ENCODE peak calls at places on chromosomes 5 and 9, in five cellular contexts. B is OCI-LY7, V is A549, Z is B cell, M is uterus. H is an unnamed sample.

GRCh38 chr5:113330533-113331200 is 104.1 kb downstream of the TSSK1B start:
- DNase-seq in Z (peak; percentile 29), M (no peak), V (peak; percentile 14), B (peak; percentile 61), H (peak; percentile 37)

GRCh38 chr5:5421149-5421960 is 1.1 kb upstream of the ICE1 start:
- DNase-seq in M (no peak), B (peak; percentile 53), V (no peak), Z (no peak), H (no peak)

GRCh38 chr9:119533509-119533908 is 164.3 kb upstream of the BRINP1 start:
- DNase-seq in B (no peak), M (no peak), V (no peak), Z (no peak), H (no peak)

GRCh38 chr5:92364986-92365550 is 982.0 kb upstream of the ARRDC3 start:
- DNase-seq in V (no peak), Z (no peak), M (no peak), B (no peak), H (no peak)

GRCh38 chr5:124230456-124230855 is 516.0 kb downstream of the ZNF608 start:
- DNase-seq in M (no peak), Z (no peak), B (no peak), V (no peak), H (no peak)

GRCh38 chr5:88666761-88667186 is 216.2 kb downstream of the MEF2C start:
- DNase-seq in Z (no peak), B (no peak), V (no peak), M (no peak), H (no peak)

GRCh38 chr9:110083866-110084265 is 124.1 kb downstream of the C9orf152 start:
- DNase-seq in M (no peak), B (no peak), V (no peak), Z (no peak), H (no peak)

GRCh38 chr5:126849101-126849678 is 72.3 kb downstream of the LMNB1 start:
- DNase-seq in M (peak; percentile 68), V (no peak), Z (no peak), B (no peak), H (no peak)

GRCh38 chr5:54769072-54769471 is 216.3 kb downstream of the ESM1 start:
- DNase-seq in M (no peak), Z (no peak), V (no peak), B (peak; percentile 7), H (no peak)

GRCh38 chr5:158068964-158069363 is 210.0 kb upstream of the CLINT1 start:
- DNase-seq in Z (no peak), B (no peak), V (no peak), M (no peak), H (no peak)

GRCh38 chr5:56169281-56169680 is 63.8 kb downstream of the ANKRD55 start:
- DNase-seq in Z (no peak), B (no peak), V (no peak), M (no peak), H (no peak)

GRCh38 chr5:80251636-80252035 is 4.2 kb downstream of the SERINC5 start:
- DNase-seq in B (no peak), V (no peak), Z (no peak), M (no peak), H (no peak)

GRCh38 chr9:111483419-111483861 is 743 bp downstream of the ECPAS start:
- DNase-seq in V (no peak), Z (peak; percentile 87), B (peak; percentile 62), M (peak; percentile 31), H (peak; percentile 78)

GRCh38 chr5:151267481-151268275 is 14.7 kb downstream of the GM2A start:
- DNase-seq in M (no peak), Z (no peak), V (no peak), B (no peak), H (no peak)

GRCh38 chr9:78463750-78464149 is 166.8 kb downstream of the PSAT1 start:
- DNase-seq in V (no peak), B (no peak), M (no peak), Z (no peak), H (no peak)

GRCh38 chr5:36272136-36272665 is 29.5 kb downstream of the RANBP3L start:
- DNase-seq in M (no peak), B (no peak), V (no peak), Z (no peak), H (no peak)

GRCh38 chr5:144315994-144316634 is 145.4 kb downstream of the KCTD16 start:
- DNase-seq in V (no peak), B (no peak), M (no peak), Z (no peak), H (no peak)

GRCh38 chr9:109507421-109507838 is 9.3 kb upstream of the PTPN3 start:
- DNase-seq in B (no peak), V (peak; percentile 55), Z (no peak), M (peak; percentile 34), H (no peak)

DNA sequence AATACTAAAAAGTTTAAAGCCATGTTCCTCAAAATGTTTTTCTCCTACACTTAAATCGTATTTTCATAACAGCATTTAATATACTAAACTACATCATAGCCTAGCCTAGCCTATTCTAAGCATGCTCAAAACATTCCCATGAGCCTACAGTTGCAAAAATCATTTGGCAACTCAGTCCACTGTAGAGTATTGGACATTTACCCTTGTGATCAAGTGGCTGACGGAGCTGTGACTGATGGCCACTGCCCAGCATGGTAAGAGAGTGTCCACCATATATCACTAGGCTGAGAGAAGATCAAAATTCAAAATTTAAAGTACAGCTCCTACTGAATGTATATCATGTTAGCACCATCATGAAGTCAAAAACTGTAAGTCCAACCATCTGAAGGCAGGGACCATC is 30.9 kb downstream of the SEMA5A start:
- DNase-seq in V (no peak), B (no peak), M (no peak), Z (no peak), H (no peak)
- TF ChIP-seq CTCF in V (no peak), B (no peak), M (no peak), Z (no peak), H (no peak)

GRCh38 chr5:171623107-171623506 is 162.5 kb upstream of the SMIM23 start:
- DNase-seq in V (no peak), B (no peak), M (no peak), Z (no peak), H (no peak)

GRCh38 chr5:171624396-171624795 is 161.2 kb upstream of the SMIM23 start:
- DNase-seq in M (no peak), V (no peak), Z (no peak), B (no peak), H (no peak)

GRCh38 chr5:171622010-171622409 is 163.6 kb upstream of the SMIM23 start:
- DNase-seq in M (no peak), B (no peak), V (no peak), Z (no peak), H (no peak)

GRCh38 chr5:171625646-171626045 is 160.0 kb upstream of the SMIM23 start:
- DNase-seq in Z (no peak), V (no peak), B (no peak), M (no peak), H (no peak)

GRCh38 chr5:171623551-171624097 is 162.0 kb upstream of the SMIM23 start:
- DNase-seq in Z (no peak), B (no peak), V (no peak), M (no peak), H (no peak)
- TF ChIP-seq CTCF in Z (no peak), B (no peak), V (no peak), M (no peak), H (no peak)

DNA sequence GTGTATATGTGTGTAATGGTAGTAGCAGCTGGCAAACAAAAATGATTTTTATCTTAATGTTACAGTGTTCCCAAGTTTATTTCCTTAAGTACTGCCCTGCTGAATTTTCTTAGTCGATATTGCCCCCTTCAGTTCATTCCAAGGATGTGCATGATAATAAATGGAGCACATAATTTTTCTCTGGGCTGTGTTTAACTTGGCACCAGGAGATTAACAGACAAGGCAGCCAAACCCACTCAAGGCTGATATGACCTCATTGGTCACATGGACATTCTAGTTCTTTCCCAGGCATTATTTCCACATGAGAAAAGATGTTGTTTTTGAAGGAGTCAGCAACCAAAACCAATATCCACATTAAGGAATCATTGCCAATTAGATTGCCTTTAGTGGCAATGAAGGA is 61.8 kb downstream of the COX7C start:
- DNase-seq in M (no peak), B (peak; percentile 48), V (peak; percentile 22), Z (no peak), H (no peak)
- TF ChIP-seq CTCF in M (peak; percentile 34), B (peak; percentile 85), V (peak; percentile 69), Z (peak; percentile 73), H (peak; percentile 41)

DNA sequence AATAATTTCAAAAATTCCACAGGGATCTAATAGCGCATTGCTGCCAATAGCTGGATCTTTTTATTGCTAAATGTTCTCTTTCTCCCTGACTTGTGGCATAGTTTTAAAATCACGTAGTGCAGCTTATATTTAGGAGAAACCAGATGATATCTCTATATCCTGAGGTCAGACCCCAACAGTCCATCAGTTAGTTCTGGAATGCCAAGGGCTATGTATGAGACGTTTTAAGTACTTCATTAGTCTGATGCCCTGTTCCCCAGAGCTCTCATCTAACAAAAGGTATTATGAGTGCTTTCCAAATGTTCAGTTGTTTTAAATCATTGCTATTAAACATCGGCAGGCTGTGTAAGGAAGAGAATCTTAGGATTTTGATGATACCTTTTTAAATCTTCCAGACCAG is 145.0 kb downstream of the MARCHF11 start:
- DNase-seq in V (no peak), B (no peak), Z (no peak), M (no peak), H (no peak)
- TF ChIP-seq CTCF in V (no peak), B (no peak), Z (no peak), M (no peak), H (no peak)

DNA sequence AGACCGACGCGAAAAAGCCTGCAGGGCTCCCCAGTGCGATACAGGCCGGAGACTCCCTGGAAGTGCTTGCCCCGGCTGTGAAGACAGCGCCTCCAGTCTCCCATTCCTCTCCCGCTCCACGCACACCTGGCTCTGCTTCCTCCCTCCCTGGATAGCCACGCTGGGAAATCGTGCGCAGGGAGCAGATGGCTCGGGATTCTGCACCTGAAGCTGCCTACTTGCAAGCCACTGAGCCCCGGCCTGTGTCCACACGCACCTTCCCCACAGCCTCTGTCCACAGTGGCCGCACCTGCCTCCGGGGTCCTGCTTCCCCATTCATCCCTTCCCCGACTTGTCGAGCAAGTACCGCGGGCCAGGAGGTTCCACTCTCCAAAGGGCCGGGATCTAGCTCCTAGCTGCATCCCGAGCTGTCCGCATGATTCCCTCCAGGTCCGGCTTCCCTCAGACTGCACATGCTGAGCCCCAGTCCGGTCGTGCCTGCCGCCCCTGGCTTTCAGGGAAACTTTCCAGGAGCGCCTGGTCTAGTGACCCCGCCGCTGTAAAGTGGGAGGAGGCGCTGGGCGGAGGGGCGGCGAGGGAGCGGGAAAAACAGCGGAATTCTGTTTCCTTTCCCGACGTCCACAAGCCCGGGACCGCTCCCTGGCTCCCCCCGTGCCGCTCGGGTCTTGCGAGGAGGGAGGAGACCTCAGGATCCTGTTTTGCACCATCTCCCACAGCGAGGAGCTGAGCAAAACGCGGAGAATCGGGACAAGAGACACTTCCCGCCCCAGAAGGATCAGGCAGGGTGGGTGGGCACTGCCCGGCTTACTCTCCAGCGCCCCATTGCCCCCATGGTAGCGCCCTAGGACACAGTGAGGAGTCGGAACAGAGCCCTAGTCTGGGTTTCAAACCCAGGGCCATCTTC is 2.0 kb downstream of the SEMA6A start:
- DNase-seq in Z (no peak), M (peak; percentile 34), B (no peak), V (peak; percentile 8), H (peak; percentile 20)
- TF ChIP-seq CTCF in Z (no peak), M (no peak), B (no peak), V (no peak), H (no peak)

DNA sequence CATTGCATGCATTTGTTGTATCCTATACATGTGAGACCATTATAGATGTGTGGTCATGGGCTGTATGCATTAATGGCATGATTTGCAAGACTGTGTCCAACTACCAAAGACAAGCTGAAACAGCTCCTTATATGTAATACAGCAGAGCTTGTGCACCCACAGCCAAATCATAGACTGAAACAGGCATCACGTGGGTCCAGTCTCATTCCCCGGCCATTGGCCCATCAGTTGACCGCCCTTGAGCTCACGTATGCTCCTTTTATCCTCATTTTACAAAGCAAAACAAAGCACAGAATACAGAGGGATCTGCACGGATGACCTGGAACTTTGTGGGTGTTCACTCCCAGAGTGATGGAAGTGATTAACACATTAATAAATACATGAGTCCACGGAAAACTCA is 109.1 kb downstream of the ROR2 start:
- DNase-seq in Z (no peak), M (no peak), V (no peak), B (no peak), H (no peak)
- TF ChIP-seq CTCF in Z (no peak), M (no peak), V (no peak), B (no peak), H (no peak)